ENCODE peak calls at places on chromosomes 11 and 22, in four cellular contexts. B, C, X and D are unnamed samples.

GRCh38 chr22:44862281-44862680 is 109.9 kb downstream of the ARHGAP8 start:
- DNase-seq in B (no peak), C (no peak), X (no peak), D (no peak)

GRCh38 chr11:132231656-132232173 is 861.3 kb downstream of the NTM start:
- DNase-seq in B (peak), C (no peak), X (no peak), D (no peak)

GRCh38 chr11:128302425-128303186 is 284.8 kb downstream of the ETS1 start:
- DNase-seq in B (no peak), C (no peak), X (no peak), D (no peak)

GRCh38 chr22:21044931-21045584 is 688 bp upstream of the LRRC74B start:
- DNase-seq in B (peak), C (no peak), X (no peak), D (peak)

GRCh38 chr11:33044281-33044680 is 4.9 kb downstream of the TCP11L1 start:
- DNase-seq in B (no peak), C (no peak), X (no peak), D (no peak)

GRCh38 chr11:72441647-72442267 is 7.4 kb upstream of the CLPB start:
- DNase-seq in B (peak), C (no peak), X (no peak), D (no peak)

GRCh38 chr11:110100476-110101240 is 7.5 kb downstream of the ZC3H12C start:
- DNase-seq in B (no peak), C (no peak), X (no peak), D (no peak)

GRCh38 chr11:10900686-10901415 is 43.0 kb upstream of the ZBED5 start:
- DNase-seq in B (peak), C (no peak), X (no peak), D (no peak)

GRCh38 chr11:32891657-32892354 is 805 bp upstream of the QSER1 start:
- DNase-seq in B (peak), C (no peak), X (no peak), D (no peak)

GRCh38 chr11:34809191-34810106 is 106.7 kb downstream of the APIP start:
- DNase-seq in B (peak), C (no peak), X (no peak), D (no peak)

GRCh38 chr11:102773388-102773787 is 7.0 kb downstream of the MMP10 start:
- DNase-seq in B (no peak), C (no peak), X (no peak), D (no peak)

GRCh38 chr22:37486224-37486845 is at the start of gene MFNG:
- DNase-seq in B (peak), C (peak), X (peak), D (no peak)

GRCh38 chr11:130381317-130381716 is 47.1 kb downstream of the ADAMTS8 start:
- DNase-seq in B (peak), C (no peak), X (no peak), D (no peak)

GRCh38 chr22:50620861-50621490 is 7.0 kb downstream of the ARSA start:
- DNase-seq in B (no peak), C (no peak), X (no peak), D (no peak)

GRCh38 chr11:47967577-47968230 is 12.7 kb upstream of the PTPRJ start:
- DNase-seq in B (no peak), C (no peak), X (no peak), D (no peak)

GRCh38 chr11:33160147-33160546 is 1.1 kb downstream of the CSTF3 start:
- DNase-seq in B (peak), C (no peak), X (no peak), D (no peak)

GRCh38 chr11:11208994-11209393 is 144.1 kb downstream of the CSNK2A3 start:
- DNase-seq in B (no peak), C (no peak), X (no peak), D (no peak)

GRCh38 chr11:70244698-70245097 is 25.8 kb upstream of the PPFIA1 start:
- DNase-seq in B (peak), C (no peak), X (no peak), D (no peak)

GRCh38 chr11:85752890-85753581 is 57.9 kb downstream of the SYTL2 start:
- DNase-seq in B (no peak), C (no peak), X (no peak), D (no peak)

GRCh38 chr11:36352919-36353318 is 56.8 kb downstream of the PRR5L start:
- DNase-seq in B (no peak), C (no peak), X (no peak), D (peak)

GRCh38 chr11:134045799-134046635 is 22.9 kb upstream of the JAM3 start:
- DNase-seq in B (peak), C (no peak), X (no peak), D (no peak)
- H3K27ac ChIP-seq in B (no peak), C (no peak), X (peak), D (no peak)

GRCh38 chr22:39150848-39151215 is 1.6 kb downstream of the CBX7 start:
- DNase-seq in B (no peak), C (peak), X (no peak), D (no peak)
- H3K27ac ChIP-seq in B (no peak), C (peak), X (peak), D (peak)

GRCh38 chr11:64751580-64751979 is 7.6 kb upstream of the RASGRP2 start:
- DNase-seq in B (no peak), C (no peak), X (no peak), D (no peak)
- H3K27ac ChIP-seq in B (no peak), C (no peak), X (no peak), D (no peak)

GRCh38 chr11:120339394-120339890 is 3.2 kb downstream of the ARHGEF12 start:
- DNase-seq in B (no peak), C (no peak), X (peak), D (peak)
- H3K27ac ChIP-seq in B (peak), C (peak), X (peak), D (no peak)